ENCODE peak calls at places on chromosomes 12 and 14, in six cellular contexts. One of them, this sample, is unnamed.

GRCh38 chr12:31005944-31006361 is 67.7 kb upstream of the DDX11 start:
- DNase-seq in endothelial cell: no peak
- DNase-seq in NCI-H1930: no peak
- DNase-seq in nucleus accumbens: no peak
- DNase-seq in HT1080: peak
- DNase-seq in stimulated activated CD8-positive, alpha-beta memory T cell treated with anti-CD3 and anti-CD28 coated beads, Interleukin-7, amount 100 ng/mL, for 1 hour: no peak
- DNase-seq in this sample: no peak

GRCh38 chr14:68886109-68886434 is 93.0 kb downstream of the ACTN1 start:
- DNase-seq in stimulated activated CD8-positive, alpha-beta memory T cell treated with anti-CD3 and anti-CD28 coated beads, Interleukin-7, amount 100 ng/mL, for 1 hour: no peak
- DNase-seq in NCI-H1930: no peak
- DNase-seq in HT1080: no peak
- DNase-seq in endothelial cell: no peak
- DNase-seq in nucleus accumbens: no peak
- DNase-seq in this sample: no peak

GRCh38 chr12:62320054-62320453 is 59.9 kb downstream of the USP15 start:
- DNase-seq in endothelial cell: no peak
- DNase-seq in nucleus accumbens: no peak
- DNase-seq in NCI-H1930: no peak
- DNase-seq in stimulated activated CD8-positive, alpha-beta memory T cell treated with anti-CD3 and anti-CD28 coated beads, Interleukin-7, amount 100 ng/mL, for 1 hour: no peak
- DNase-seq in HT1080: no peak
- DNase-seq in this sample: no peak

GRCh38 chr12:122860052-122860853 is 25.0 kb downstream of the HIP1R start:
- DNase-seq in endothelial cell: peak
- DNase-seq in HT1080: peak
- DNase-seq in nucleus accumbens: peak
- DNase-seq in NCI-H1930: peak
- DNase-seq in stimulated activated CD8-positive, alpha-beta memory T cell treated with anti-CD3 and anti-CD28 coated beads, Interleukin-7, amount 100 ng/mL, for 1 hour: peak
- DNase-seq in this sample: peak

GRCh38 chr12:124361074-124361965 is 66.4 kb downstream of the RFLNA start:
- DNase-seq in stimulated activated CD8-positive, alpha-beta memory T cell treated with anti-CD3 and anti-CD28 coated beads, Interleukin-7, amount 100 ng/mL, for 1 hour: no peak
- DNase-seq in NCI-H1930: no peak
- DNase-seq in nucleus accumbens: no peak
- DNase-seq in HT1080: no peak
- DNase-seq in endothelial cell: no peak
- DNase-seq in this sample: no peak

GRCh38 chr12:122174155-122174845 is at the start of gene IL31:
- DNase-seq in nucleus accumbens: no peak
- DNase-seq in NCI-H1930: no peak
- DNase-seq in stimulated activated CD8-positive, alpha-beta memory T cell treated with anti-CD3 and anti-CD28 coated beads, Interleukin-7, amount 100 ng/mL, for 1 hour: no peak
- DNase-seq in endothelial cell: no peak
- DNase-seq in HT1080: no peak
- DNase-seq in this sample: no peak

GRCh38 chr12:32454866-32455265 is 55.5 kb downstream of the FGD4 start:
- DNase-seq in NCI-H1930: no peak
- DNase-seq in stimulated activated CD8-positive, alpha-beta memory T cell treated with anti-CD3 and anti-CD28 coated beads, Interleukin-7, amount 100 ng/mL, for 1 hour: no peak
- DNase-seq in endothelial cell: no peak
- DNase-seq in nucleus accumbens: no peak
- DNase-seq in HT1080: no peak
- DNase-seq in this sample: no peak

GRCh38 chr12:130511285-130511684 is 173.6 kb downstream of the PIWIL1 start:
- DNase-seq in nucleus accumbens: no peak
- DNase-seq in HT1080: no peak
- DNase-seq in NCI-H1930: no peak
- DNase-seq in stimulated activated CD8-positive, alpha-beta memory T cell treated with anti-CD3 and anti-CD28 coated beads, Interleukin-7, amount 100 ng/mL, for 1 hour: no peak
- DNase-seq in endothelial cell: no peak
- DNase-seq in this sample: no peak

GRCh38 chr12:26633591-26634210 is 199.3 kb downstream of the ITPR2 start:
- DNase-seq in nucleus accumbens: no peak
- DNase-seq in NCI-H1930: peak
- DNase-seq in endothelial cell: no peak
- DNase-seq in HT1080: no peak
- DNase-seq in stimulated activated CD8-positive, alpha-beta memory T cell treated with anti-CD3 and anti-CD28 coated beads, Interleukin-7, amount 100 ng/mL, for 1 hour: no peak
- DNase-seq in this sample: no peak

GRCh38 chr14:68691031-68691864 is 101.6 kb downstream of the ZFP36L1 start:
- DNase-seq in HT1080: no peak
- DNase-seq in NCI-H1930: no peak
- DNase-seq in endothelial cell: no peak
- DNase-seq in nucleus accumbens: peak
- DNase-seq in stimulated activated CD8-positive, alpha-beta memory T cell treated with anti-CD3 and anti-CD28 coated beads, Interleukin-7, amount 100 ng/mL, for 1 hour: no peak
- DNase-seq in this sample: no peak

GRCh38 chr14:71248204-71248603 is 340.9 kb downstream of the PCNX1 start:
- DNase-seq in NCI-H1930: no peak
- DNase-seq in HT1080: no peak
- DNase-seq in stimulated activated CD8-positive, alpha-beta memory T cell treated with anti-CD3 and anti-CD28 coated beads, Interleukin-7, amount 100 ng/mL, for 1 hour: no peak
- DNase-seq in nucleus accumbens: no peak
- DNase-seq in endothelial cell: no peak
- DNase-seq in this sample: no peak

GRCh38 chr14:51616724-51617409 is 34.8 kb upstream of the FRMD6 start:
- DNase-seq in HT1080: peak
- DNase-seq in endothelial cell: no peak
- DNase-seq in stimulated activated CD8-positive, alpha-beta memory T cell treated with anti-CD3 and anti-CD28 coated beads, Interleukin-7, amount 100 ng/mL, for 1 hour: no peak
- DNase-seq in nucleus accumbens: no peak
- DNase-seq in NCI-H1930: no peak
- DNase-seq in this sample: no peak

GRCh38 chr12:126811401-126811800 is 1455.6 kb upstream of the TMEM132C start:
- DNase-seq in HT1080: no peak
- DNase-seq in NCI-H1930: no peak
- DNase-seq in stimulated activated CD8-positive, alpha-beta memory T cell treated with anti-CD3 and anti-CD28 coated beads, Interleukin-7, amount 100 ng/mL, for 1 hour: no peak
- DNase-seq in nucleus accumbens: no peak
- DNase-seq in endothelial cell: no peak
- DNase-seq in this sample: no peak

GRCh38 chr14:94292872-94293577 is at the start of gene SERPINA10:
- DNase-seq in stimulated activated CD8-positive, alpha-beta memory T cell treated with anti-CD3 and anti-CD28 coated beads, Interleukin-7, amount 100 ng/mL, for 1 hour: no peak
- DNase-seq in endothelial cell: no peak
- DNase-seq in NCI-H1930: no peak
- DNase-seq in HT1080: no peak
- DNase-seq in nucleus accumbens: no peak
- DNase-seq in this sample: no peak

GRCh38 chr12:6724409-6724797 is 557 bp downstream of the COPS7A start:
- DNase-seq in stimulated activated CD8-positive, alpha-beta memory T cell treated with anti-CD3 and anti-CD28 coated beads, Interleukin-7, amount 100 ng/mL, for 1 hour: no peak
- DNase-seq in NCI-H1930: no peak
- DNase-seq in HT1080: peak
- DNase-seq in endothelial cell: peak
- DNase-seq in nucleus accumbens: no peak
- DNase-seq in this sample: peak

GRCh38 chr12:10366875-10367274 is 23.0 kb downstream of the KLRK1 start:
- DNase-seq in NCI-H1930: no peak
- DNase-seq in endothelial cell: no peak
- DNase-seq in stimulated activated CD8-positive, alpha-beta memory T cell treated with anti-CD3 and anti-CD28 coated beads, Interleukin-7, amount 100 ng/mL, for 1 hour: no peak
- DNase-seq in HT1080: peak
- DNase-seq in nucleus accumbens: no peak
- DNase-seq in this sample: no peak

GRCh38 chr12:112466011-112466422 is 47.3 kb downstream of the PTPN11 start:
- DNase-seq in nucleus accumbens: no peak
- DNase-seq in HT1080: no peak
- DNase-seq in stimulated activated CD8-positive, alpha-beta memory T cell treated with anti-CD3 and anti-CD28 coated beads, Interleukin-7, amount 100 ng/mL, for 1 hour: no peak
- DNase-seq in NCI-H1930: no peak
- DNase-seq in endothelial cell: no peak
- DNase-seq in this sample: no peak